ENCODE peak calls at places on chromosomes 4 and X, in seven cellular contexts. One of them, this sample, is unnamed.

GRCh38 chr4:105990933-105991332 is 95.7 kb downstream of the NPNT start:
- DNase-seq in IMR-90: peak; percentile 30
- DNase-seq in H9: no peak
- DNase-seq in mesendoderm: no peak
- DNase-seq in neuronal stem cell: no peak
- DNase-seq in mesenchymal stem cell: peak; percentile 79
- DNase-seq in H1: no peak
- DNase-seq in this sample: peak; percentile 59

GRCh38 chr4:183816882-183817509 is 88.1 kb upstream of the STOX2 start:
- DNase-seq in IMR-90: no peak
- DNase-seq in H9: no peak
- DNase-seq in mesendoderm: no peak
- DNase-seq in neuronal stem cell: no peak
- DNase-seq in mesenchymal stem cell: no peak
- DNase-seq in H1: no peak
- DNase-seq in this sample: no peak

GRCh38 chrX:70960728-70961127 is 29.8 kb upstream of the SLC7A3 start:
- DNase-seq in IMR-90: no peak
- DNase-seq in H9: no peak
- DNase-seq in mesendoderm: peak; percentile 6
- DNase-seq in neuronal stem cell: no peak
- DNase-seq in mesenchymal stem cell: no peak
- DNase-seq in H1: no peak
- DNase-seq in this sample: peak; percentile 7

GRCh38 chrX:3728454-3728853 is 15.0 kb upstream of the PRKX start:
- DNase-seq in IMR-90: peak; percentile 85
- DNase-seq in H9: no peak
- DNase-seq in mesendoderm: no peak
- DNase-seq in neuronal stem cell: no peak
- DNase-seq in mesenchymal stem cell: no peak
- DNase-seq in H1: no peak
- DNase-seq in this sample: peak; percentile 12

GRCh38 chr4:102620697-102621497 is 119.7 kb downstream of the NFKB1 start:
- DNase-seq in IMR-90: peak; percentile 82
- DNase-seq in H9: no peak
- DNase-seq in mesendoderm: peak; percentile 74
- DNase-seq in neuronal stem cell: peak; percentile 23
- DNase-seq in mesenchymal stem cell: peak; percentile 87
- DNase-seq in H1: no peak
- DNase-seq in this sample: peak; percentile 70

GRCh38 chr4:168309781-168310180 is 8.8 kb downstream of the DDX60 start:
- DNase-seq in IMR-90: peak; percentile 34
- DNase-seq in H9: no peak
- DNase-seq in mesendoderm: no peak
- DNase-seq in neuronal stem cell: no peak
- DNase-seq in mesenchymal stem cell: no peak
- DNase-seq in H1: no peak
- DNase-seq in this sample: no peak

GRCh38 chrX:48648299-48648698 is 35.3 kb upstream of the WAS start:
- DNase-seq in IMR-90: peak; percentile 45
- DNase-seq in H9: peak; percentile 62
- DNase-seq in mesendoderm: peak; percentile 37
- DNase-seq in neuronal stem cell: no peak
- DNase-seq in mesenchymal stem cell: peak; percentile 62
- DNase-seq in H1: peak; percentile 50
- DNase-seq in this sample: peak; percentile 5

GRCh38 chrX:118252967-118253366 is 92.9 kb upstream of the WDR44 start:
- DNase-seq in IMR-90: no peak
- DNase-seq in H9: no peak
- DNase-seq in mesendoderm: no peak
- DNase-seq in neuronal stem cell: no peak
- DNase-seq in mesenchymal stem cell: no peak
- DNase-seq in H1: no peak
- DNase-seq in this sample: peak; percentile 35

GRCh38 chrX:65871671-65872311 is 168.1 kb downstream of the VSIG4 start:
- DNase-seq in IMR-90: no peak
- DNase-seq in H9: peak; percentile 62
- DNase-seq in mesendoderm: peak; percentile 92
- DNase-seq in neuronal stem cell: no peak
- DNase-seq in mesenchymal stem cell: no peak
- DNase-seq in H1: peak; percentile 42
- DNase-seq in this sample: peak; percentile 23

GRCh38 chr4:76950846-76951321 is 1.3 kb downstream of the SEPTIN11 start:
- DNase-seq in IMR-90: peak; percentile 52
- DNase-seq in H9: peak; percentile 51
- DNase-seq in mesendoderm: peak; percentile 73
- DNase-seq in neuronal stem cell: no peak
- DNase-seq in mesenchymal stem cell: peak; percentile 60
- DNase-seq in H1: no peak
- DNase-seq in this sample: peak; percentile 67

DNA sequence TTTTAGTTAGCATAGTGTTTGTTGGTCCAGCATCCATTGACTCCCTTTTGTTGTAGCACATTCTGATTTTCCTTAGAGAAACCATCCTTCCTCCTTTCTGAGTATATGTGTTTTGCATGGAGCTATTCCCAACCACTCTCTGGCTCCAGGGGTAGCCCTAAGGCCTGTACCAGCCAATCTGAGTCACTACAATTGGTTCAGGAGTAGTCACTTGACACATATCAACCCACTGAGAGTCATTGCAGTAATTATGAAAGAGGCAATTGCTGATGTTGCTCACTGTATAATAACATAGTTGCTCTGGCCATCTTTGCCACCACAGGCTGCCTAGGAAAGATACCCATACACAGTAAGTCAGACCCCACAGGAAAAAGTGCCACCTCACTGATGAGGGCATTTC is 71.2 kb upstream of the GRID2 start:
- DNase-seq in IMR-90: peak; percentile 22
- DNase-seq in H9: no peak
- DNase-seq in mesendoderm: no peak
- DNase-seq in neuronal stem cell: no peak
- DNase-seq in mesenchymal stem cell: no peak
- DNase-seq in H1: no peak
- DNase-seq in this sample: no peak
- H3K18ac ChIP-seq in IMR-90: peak overlapping the region; percentile 97
- H3K18ac ChIP-seq in H9: no peak overlapping the region
- H3K18ac ChIP-seq in mesendoderm: no peak overlapping the region
- H3K18ac ChIP-seq in neuronal stem cell: no peak overlapping the region
- H3K18ac ChIP-seq in mesenchymal stem cell: no peak overlapping the region
- H3K18ac ChIP-seq in H1: no peak overlapping the region
- H3K18ac ChIP-seq in this sample: no peak overlapping the region

DNA sequence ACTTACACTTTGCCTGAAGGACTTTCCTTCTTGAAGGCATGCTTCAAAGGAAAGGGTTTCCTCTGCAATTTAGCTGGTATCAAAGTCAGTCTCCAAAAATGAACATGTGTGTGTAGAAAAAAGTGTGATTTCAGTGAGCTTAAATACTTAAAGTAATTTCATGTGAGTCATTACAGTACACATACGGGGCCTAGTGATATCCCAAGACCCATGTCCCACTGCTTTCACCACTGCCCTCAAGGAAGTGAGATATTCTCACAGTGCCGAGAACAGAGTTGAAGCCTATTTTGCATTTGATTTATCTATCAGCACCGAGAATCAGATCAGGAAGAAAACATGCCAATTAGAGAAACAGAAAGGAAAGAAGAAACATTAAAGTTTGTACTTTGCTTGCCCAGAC is 61.0 kb downstream of the CHST7 start:
- DNase-seq in IMR-90: peak; percentile 5
- DNase-seq in H9: no peak
- DNase-seq in mesendoderm: no peak
- DNase-seq in neuronal stem cell: no peak
- DNase-seq in mesenchymal stem cell: no peak
- DNase-seq in H1: no peak
- DNase-seq in this sample: peak; percentile 50
- H3K18ac ChIP-seq in IMR-90: peak overlapping the region; percentile 25
- H3K18ac ChIP-seq in H9: no peak overlapping the region
- H3K18ac ChIP-seq in mesendoderm: no peak overlapping the region
- H3K18ac ChIP-seq in neuronal stem cell: no peak overlapping the region
- H3K18ac ChIP-seq in mesenchymal stem cell: no peak overlapping the region
- H3K18ac ChIP-seq in H1: no peak overlapping the region
- H3K18ac ChIP-seq in this sample: no peak overlapping the region

GRCh38 chr4:123638834-123639233 is 242.2 kb downstream of the SPRY1 start:
- DNase-seq in IMR-90: no peak
- DNase-seq in H9: no peak
- DNase-seq in mesendoderm: no peak
- DNase-seq in neuronal stem cell: no peak
- DNase-seq in mesenchymal stem cell: no peak
- DNase-seq in H1: no peak
- DNase-seq in this sample: no peak
- H3K18ac ChIP-seq in IMR-90: no peak overlapping the region
- H3K18ac ChIP-seq in H9: no peak overlapping the region
- H3K18ac ChIP-seq in mesendoderm: no peak overlapping the region
- H3K18ac ChIP-seq in neuronal stem cell: no peak overlapping the region
- H3K18ac ChIP-seq in mesenchymal stem cell: no peak overlapping the region
- H3K18ac ChIP-seq in H1: no peak overlapping the region
- H3K18ac ChIP-seq in this sample: no peak overlapping the region

GRCh38 chr4:35342833-35343232 is 901.5 kb downstream of the ARAP2 start:
- DNase-seq in IMR-90: no peak
- DNase-seq in H9: no peak
- DNase-seq in mesendoderm: no peak
- DNase-seq in neuronal stem cell: no peak
- DNase-seq in mesenchymal stem cell: no peak
- DNase-seq in H1: no peak
- DNase-seq in this sample: no peak
- H3K18ac ChIP-seq in IMR-90: no peak overlapping the region
- H3K18ac ChIP-seq in H9: no peak overlapping the region
- H3K18ac ChIP-seq in mesendoderm: no peak overlapping the region
- H3K18ac ChIP-seq in neuronal stem cell: no peak overlapping the region
- H3K18ac ChIP-seq in mesenchymal stem cell: no peak overlapping the region
- H3K18ac ChIP-seq in H1: no peak overlapping the region
- H3K18ac ChIP-seq in this sample: no peak overlapping the region

GRCh38 chrX:37921758-37922157 is 74.4 kb upstream of the DYNLT3 start:
- DNase-seq in IMR-90: peak; percentile 66
- DNase-seq in H9: no peak
- DNase-seq in mesendoderm: no peak
- DNase-seq in neuronal stem cell: no peak
- DNase-seq in mesenchymal stem cell: peak; percentile 22
- DNase-seq in H1: no peak
- DNase-seq in this sample: no peak

GRCh38 chrX:37918703-37919102 is 71.3 kb upstream of the DYNLT3 start:
- DNase-seq in IMR-90: no peak
- DNase-seq in H9: no peak
- DNase-seq in mesendoderm: no peak
- DNase-seq in neuronal stem cell: no peak
- DNase-seq in mesenchymal stem cell: no peak
- DNase-seq in H1: no peak
- DNase-seq in this sample: no peak

GRCh38 chrX:37918168-37918567 is 70.8 kb upstream of the DYNLT3 start:
- DNase-seq in IMR-90: no peak
- DNase-seq in H9: no peak
- DNase-seq in mesendoderm: no peak
- DNase-seq in neuronal stem cell: no peak
- DNase-seq in mesenchymal stem cell: no peak
- DNase-seq in H1: no peak
- DNase-seq in this sample: no peak

GRCh38 chrX:37926700-37927099 is 79.3 kb upstream of the DYNLT3 start:
- DNase-seq in IMR-90: peak; percentile 41
- DNase-seq in H9: no peak
- DNase-seq in mesendoderm: peak; percentile 32
- DNase-seq in neuronal stem cell: no peak
- DNase-seq in mesenchymal stem cell: peak; percentile 40
- DNase-seq in H1: no peak
- DNase-seq in this sample: no peak

GRCh38 chrX:37922926-37923325 is 75.6 kb upstream of the DYNLT3 start:
- DNase-seq in IMR-90: no peak
- DNase-seq in H9: no peak
- DNase-seq in mesendoderm: no peak
- DNase-seq in neuronal stem cell: no peak
- DNase-seq in mesenchymal stem cell: no peak
- DNase-seq in H1: no peak
- DNase-seq in this sample: peak; percentile 19
- H3K18ac ChIP-seq in IMR-90: no peak overlapping the region
- H3K18ac ChIP-seq in H9: no peak overlapping the region
- H3K18ac ChIP-seq in mesendoderm: no peak overlapping the region
- H3K18ac ChIP-seq in neuronal stem cell: no peak overlapping the region
- H3K18ac ChIP-seq in mesenchymal stem cell: no peak overlapping the region
- H3K18ac ChIP-seq in H1: no peak overlapping the region
- H3K18ac ChIP-seq in this sample: no peak overlapping the region

GRCh38 chrX:44305921-44306320 is 37.6 kb downstream of the EFHC2 start:
- DNase-seq in IMR-90: no peak
- DNase-seq in H9: no peak
- DNase-seq in mesendoderm: peak; percentile 25
- DNase-seq in neuronal stem cell: no peak
- DNase-seq in mesenchymal stem cell: no peak
- DNase-seq in H1: no peak
- DNase-seq in this sample: no peak
- H3K18ac ChIP-seq in IMR-90: no peak overlapping the region
- H3K18ac ChIP-seq in H9: no peak overlapping the region
- H3K18ac ChIP-seq in mesendoderm: no peak overlapping the region
- H3K18ac ChIP-seq in neuronal stem cell: no peak overlapping the region
- H3K18ac ChIP-seq in mesenchymal stem cell: no peak overlapping the region
- H3K18ac ChIP-seq in H1: no peak overlapping the region
- H3K18ac ChIP-seq in this sample: no peak overlapping the region

DNA sequence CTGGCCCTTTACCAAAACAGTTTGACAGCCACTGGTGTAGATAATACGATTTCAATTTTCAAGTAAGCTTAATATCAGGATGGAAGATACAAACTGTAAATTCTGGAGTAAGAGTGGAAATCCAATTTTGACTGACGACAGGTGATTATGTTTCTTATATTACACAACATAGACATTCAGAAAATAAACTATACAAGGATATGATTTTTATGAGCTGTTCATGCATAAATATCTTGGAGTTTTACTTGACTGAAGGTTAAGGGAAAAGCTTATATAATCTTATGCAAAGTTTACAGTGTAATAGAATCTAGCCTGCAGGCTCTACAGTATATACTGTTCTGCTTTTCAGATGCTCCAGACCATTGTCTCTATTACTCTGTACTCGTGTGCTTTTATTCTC is 1672.3 kb downstream of the ARAP2 start:
- DNase-seq in IMR-90: no peak
- DNase-seq in H9: no peak
- DNase-seq in mesendoderm: no peak
- DNase-seq in neuronal stem cell: no peak
- DNase-seq in mesenchymal stem cell: no peak
- DNase-seq in H1: no peak
- DNase-seq in this sample: no peak
- H3K18ac ChIP-seq in IMR-90: no peak overlapping the region
- H3K18ac ChIP-seq in H9: no peak overlapping the region
- H3K18ac ChIP-seq in mesendoderm: no peak overlapping the region
- H3K18ac ChIP-seq in neuronal stem cell: no peak overlapping the region
- H3K18ac ChIP-seq in mesenchymal stem cell: no peak overlapping the region
- H3K18ac ChIP-seq in H1: no peak overlapping the region
- H3K18ac ChIP-seq in this sample: no peak overlapping the region

DNA sequence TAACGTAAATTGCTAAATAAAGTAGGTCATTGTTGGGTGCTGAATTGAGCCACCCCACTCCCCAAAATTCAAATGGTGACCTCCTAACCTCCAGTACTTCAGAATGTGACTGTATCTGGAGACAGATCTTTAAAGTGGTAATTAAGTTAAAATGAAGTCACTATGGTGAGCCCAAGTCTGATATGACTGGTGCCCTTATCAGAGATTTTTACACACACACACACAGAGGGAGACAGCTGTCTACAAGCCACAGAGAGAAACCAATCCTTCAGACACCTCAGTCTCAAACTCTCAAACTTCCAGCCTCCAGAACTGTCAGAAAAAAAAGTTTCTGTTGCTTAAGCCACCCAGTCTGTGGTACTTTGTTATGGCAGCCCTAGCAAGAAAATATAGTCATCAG is 879.2 kb upstream of the INTU start:
- DNase-seq in IMR-90: no peak
- DNase-seq in H9: no peak
- DNase-seq in mesendoderm: no peak
- DNase-seq in neuronal stem cell: no peak
- DNase-seq in mesenchymal stem cell: no peak
- DNase-seq in H1: no peak
- DNase-seq in this sample: no peak
- H3K18ac ChIP-seq in IMR-90: no peak overlapping the region
- H3K18ac ChIP-seq in H9: no peak overlapping the region
- H3K18ac ChIP-seq in mesendoderm: no peak overlapping the region
- H3K18ac ChIP-seq in neuronal stem cell: no peak overlapping the region
- H3K18ac ChIP-seq in mesenchymal stem cell: no peak overlapping the region
- H3K18ac ChIP-seq in H1: no peak overlapping the region
- H3K18ac ChIP-seq in this sample: no peak overlapping the region

GRCh38 chr4:142264961-142265360 is 581.1 kb downstream of the INPP4B start:
- DNase-seq in IMR-90: peak; percentile 94
- DNase-seq in H9: no peak
- DNase-seq in mesendoderm: peak; percentile 12
- DNase-seq in neuronal stem cell: no peak
- DNase-seq in mesenchymal stem cell: peak; percentile 62
- DNase-seq in H1: no peak
- DNase-seq in this sample: no peak
- H3K18ac ChIP-seq in IMR-90: peak overlapping the region; percentile 34
- H3K18ac ChIP-seq in H9: no peak overlapping the region
- H3K18ac ChIP-seq in mesendoderm: no peak overlapping the region
- H3K18ac ChIP-seq in neuronal stem cell: no peak overlapping the region
- H3K18ac ChIP-seq in mesenchymal stem cell: no peak overlapping the region
- H3K18ac ChIP-seq in H1: no peak overlapping the region
- H3K18ac ChIP-seq in this sample: no peak overlapping the region

This sample was measured in trophoblast cell.